ENCODE peak calls at places on chromosomes 2 and 18, in seven cellular contexts. R is H9, G is MM.1S, T is HCT116, C is SK-N-SH, N is fibroblast of lung, L is IMR-90. U is an unnamed sample.

GRCh38 chr18:43952398-43952797 is 675.1 kb upstream of the SYT4 start:
- DNase-seq in R (no peak), G (no peak), T (no peak), C (no peak), N (no peak), L (no peak), U (no peak)

GRCh38 chr2:62409442-62409841 is 96.6 kb downstream of the TMEM17 start:
- DNase-seq in R (no peak), G (no peak), T (no peak), C (no peak), N (peak; percentile 51), L (peak; percentile 49), U (no peak)

GRCh38 chr2:136665741-136666140 is 99.6 kb upstream of the THSD7B start:
- DNase-seq in R (no peak), G (no peak), T (no peak), C (no peak), N (no peak), L (no peak), U (no peak)

GRCh38 chr2:226123307-226123706 is 676.3 kb downstream of the IRS1 start:
- DNase-seq in R (no peak), G (no peak), T (no peak), C (no peak), N (peak; percentile 69), L (no peak), U (no peak)

GRCh38 chr2:157587576-157587975 is 41.1 kb downstream of the ACVR1C start:
- DNase-seq in R (no peak), G (no peak), T (no peak), C (no peak), N (peak; percentile 4), L (no peak), U (no peak)

GRCh38 chr18:60693426-60693825 is 320.9 kb upstream of the MC4R start:
- DNase-seq in R (no peak), G (no peak), T (no peak), C (no peak), N (peak; percentile 40), L (no peak), U (no peak)

GRCh38 chr18:38241216-38241615 is 675.6 kb upstream of the CELF4 start:
- DNase-seq in R (no peak), G (no peak), T (no peak), C (no peak), N (peak; percentile 13), L (no peak), U (no peak)

GRCh38 chr2:202317080-202317859 is 51.7 kb downstream of the NOP58 start:
- DNase-seq in R (no peak), G (no peak), T (peak; percentile 15), C (peak; percentile 37), N (peak; percentile 94), L (peak; percentile 81), U (peak; percentile 86)

GRCh38 chr18:37335337-37335736 is 230.3 kb downstream of the CELF4 start:
- DNase-seq in R (peak; percentile 39), G (no peak), T (no peak), C (peak; percentile 87), N (peak; percentile 39), L (no peak), U (no peak)

GRCh38 chr2:76808776-76809175 is 713.4 kb downstream of the LRRTM4 start:
- DNase-seq in R (no peak), G (no peak), T (no peak), C (peak; percentile 37), N (no peak), L (no peak), U (no peak)

GRCh38 chr2:64888591-64889309 is 100.4 kb upstream of the SLC1A4 start:
- DNase-seq in R (peak; percentile 72), G (no peak), T (peak; percentile 68), C (no peak), N (peak; percentile 63), L (peak; percentile 55), U (no peak)

GRCh38 chr2:101295895-101296294 is 12.6 kb downstream of the RNF149 start:
- DNase-seq in R (no peak), G (no peak), T (no peak), C (no peak), N (peak; percentile 84), L (peak; percentile 86), U (no peak)

GRCh38 chr2:239153806-239154591 is 246.8 kb downstream of the HDAC4 start:
- DNase-seq in R (peak; percentile 14), G (no peak), T (no peak), C (no peak), N (no peak), L (no peak), U (no peak)

GRCh38 chr18:36518839-36519238 is 221.3 kb downstream of the FHOD3 start:
- DNase-seq in R (no peak), G (no peak), T (no peak), C (no peak), N (no peak), L (no peak), U (no peak)

GRCh38 chr2:8487461-8487932 is 194.4 kb upstream of the ID2 start:
- DNase-seq in R (peak; percentile 52), G (no peak), T (no peak), C (no peak), N (peak; percentile 56), L (no peak), U (no peak)

GRCh38 chr18:79679552-79680099 is at the start of gene CTDP1:
- DNase-seq in R (peak; percentile 89), G (peak; percentile 94), T (peak; percentile 81), C (peak; percentile 94), N (peak; percentile 93), L (peak; percentile 91), U (peak; percentile 86)

GRCh38 chr18:47254341-47254939 is 3.0 kb upstream of the SKOR2 start:
- DNase-seq in R (peak; percentile 89), G (no peak), T (no peak), C (no peak), N (peak; percentile 30), L (peak; percentile 22), U (peak; percentile 45)

GRCh38 chr18:37445368-37445767 is 120.2 kb downstream of the CELF4 start:
- DNase-seq in R (no peak), G (no peak), T (no peak), C (peak; percentile 54), N (no peak), L (no peak), U (no peak)

GRCh38 chr2:181656450-181657261 is at the start of gene CERKL:
- DNase-seq in R (peak; percentile 90), G (peak; percentile 80), T (peak; percentile 49), C (peak; percentile 87), N (peak; percentile 34), L (peak; percentile 2), U (peak; percentile 45)

GRCh38 chr2:73993799-73994543 is 9.3 kb downstream of the TET3 start:
- DNase-seq in R (no peak), G (no peak), T (no peak), C (no peak), N (no peak), L (no peak), U (no peak)

GRCh38 chr2:73994544-73994831 is 9.8 kb downstream of the TET3 start:
- DNase-seq in R (no peak), G (no peak), T (no peak), C (no peak), N (no peak), L (no peak), U (no peak)

GRCh38 chr2:73993376-73993775 is 8.7 kb downstream of the TET3 start:
- DNase-seq in R (no peak), G (no peak), T (no peak), C (no peak), N (no peak), L (no peak), U (no peak)

GRCh38 chr2:73997813-73998212 is 13.1 kb downstream of the TET3 start:
- DNase-seq in R (peak; percentile 32), G (no peak), T (no peak), C (no peak), N (no peak), L (no peak), U (no peak)

GRCh38 chr2:73995810-73996209 is 11.1 kb downstream of the TET3 start:
- DNase-seq in R (no peak), G (no peak), T (no peak), C (no peak), N (no peak), L (no peak), U (no peak)
- TF ChIP-seq CTCF in R (peak; percentile 28), G (no peak), T (peak; percentile 7), C (no peak), N (no peak), L (no peak), U (no peak)

GRCh38 chr2:219536425-219536824 is 7.2 kb downstream of the CHPF start:
- DNase-seq in R (no peak), G (no peak), T (no peak), C (no peak), N (no peak), L (no peak), U (no peak)

GRCh38 chr2:219533930-219534661 is 9.5 kb downstream of the CHPF start:
- DNase-seq in R (no peak), G (no peak), T (no peak), C (no peak), N (no peak), L (no peak), U (no peak)

GRCh38 chr2:219531639-219532377 is 11.8 kb downstream of the CHPF start:
- DNase-seq in R (no peak), G (no peak), T (no peak), C (no peak), N (no peak), L (no peak), U (no peak)

GRCh38 chr2:219530048-219530963 is 13.3 kb downstream of the CHPF start:
- DNase-seq in R (peak; percentile 92), G (peak; percentile 79), T (peak; percentile 71), C (peak; percentile 93), N (peak; percentile 70), L (peak; percentile 78), U (peak; percentile 82)

DNA sequence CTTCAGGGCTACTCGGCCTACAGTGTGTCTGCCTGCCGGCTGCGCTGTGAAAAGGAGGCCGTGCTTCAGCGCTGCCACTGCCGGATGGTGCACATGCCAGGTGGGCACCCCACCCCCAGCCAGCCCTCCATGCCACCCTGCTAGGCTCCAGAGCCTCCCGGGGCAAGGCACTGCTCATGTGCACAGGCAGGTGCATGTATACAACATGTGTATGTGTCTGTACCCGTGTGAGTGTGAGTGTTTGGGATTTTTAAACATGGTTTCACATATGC is 11.3 kb downstream of the CHPF start:
- DNase-seq in R (no peak), G (no peak), T (no peak), C (no peak), N (no peak), L (no peak), U (no peak)
- H3K9ac ChIP-seq in R (no peak overlapping the region), G (no peak overlapping the region), T (no peak overlapping the region), C (no peak overlapping the region), N (no peak overlapping the region), L (no peak overlapping the region), U (no peak overlapping the region)

GRCh38 chr2:158894572-158894971 is 73.9 kb upstream of the TANC1 start:
- DNase-seq in R (no peak), G (no peak), T (no peak), C (no peak), N (no peak), L (no peak), U (no peak)
- TF ChIP-seq CTCF in R (peak; percentile 56), G (no peak), T (no peak), C (peak; percentile 22), N (no peak), L (no peak), U (no peak)

GRCh38 chr2:119426801-119427395 is 4.8 kb upstream of the TMEM37 start:
- DNase-seq in R (peak; percentile 29), G (no peak), T (no peak), C (no peak), N (no peak), L (no peak), U (peak; percentile 93)
- H3K9ac ChIP-seq in R (no peak overlapping the region), G (no peak overlapping the region), T (no peak overlapping the region), C (no peak overlapping the region), N (no peak overlapping the region), L (no peak overlapping the region), U (peak overlapping the region; percentile 80)

GRCh38 chr2:217878865-217879595 is 123.8 kb downstream of the TNS1 start:
- DNase-seq in R (peak; percentile 59), G (no peak), T (no peak), C (no peak), N (no peak), L (no peak), U (no peak)
- TF ChIP-seq CTCF in R (peak; percentile 56), G (no peak), T (no peak), C (no peak), N (peak; percentile 5), L (no peak), U (no peak)